ENCODE peak calls at places on chromosomes 5 and 9, in nine cellular contexts. V, Z, Q, O, M, U, N, I and G are unnamed samples.

GRCh38 chr9:112555844-112556482 is 69.3 kb downstream of the KIAA1958 start:
- DNase-seq in V (no peak), Z (peak), Q (no peak), O (no peak), M (no peak), U (no peak), N (no peak), I (no peak), G (peak)

GRCh38 chr9:78439192-78439865 is 142.4 kb downstream of the PSAT1 start:
- DNase-seq in V (peak), Z (peak), Q (peak), O (peak), M (peak), U (peak), N (peak), I (peak), G (peak)

GRCh38 chr5:65721775-65722574 is at the start of the genes NLN and SGTB:
- DNase-seq in V (peak), Z (peak), Q (peak), O (peak), M (peak), U (peak), N (peak), I (peak), G (peak)

GRCh38 chr9:126219717-126220116 is 106.9 kb upstream of the MVB12B start:
- DNase-seq in V (no peak), Z (no peak), Q (no peak), O (no peak), M (no peak), U (no peak), N (no peak), I (peak), G (no peak)

GRCh38 chr5:15393146-15393545 is 106.8 kb upstream of the FBXL7 start:
- DNase-seq in V (no peak), Z (no peak), Q (no peak), O (no peak), M (peak), U (no peak), N (no peak), I (no peak), G (no peak)

GRCh38 chr5:103375356-103375755 is 116.8 kb downstream of the MACIR start:
- DNase-seq in V (peak), Z (no peak), Q (peak), O (no peak), M (peak), U (no peak), N (no peak), I (no peak), G (no peak)

GRCh38 chr9:133677126-133678010 is 41.2 kb downstream of the DBH start:
- DNase-seq in V (no peak), Z (no peak), Q (no peak), O (no peak), M (no peak), U (no peak), N (no peak), I (no peak), G (peak)

GRCh38 chr5:1294839-1295649 is at the start of gene TERT:
- DNase-seq in V (no peak), Z (peak), Q (no peak), O (no peak), M (no peak), U (peak), N (peak), I (peak), G (peak)

GRCh38 chr9:137371966-137372651 is 50.9 kb downstream of the EXD3 start:
- DNase-seq in V (no peak), Z (no peak), Q (no peak), O (no peak), M (no peak), U (peak), N (no peak), I (no peak), G (peak)

GRCh38 chr5:94890907-94891306 is 272.4 kb downstream of the SLF1 start:
- DNase-seq in V (no peak), Z (no peak), Q (no peak), O (no peak), M (peak), U (no peak), N (no peak), I (no peak), G (no peak)

GRCh38 chr5:53936481-53937352 is 373.7 kb downstream of the ARL15 start:
- DNase-seq in V (no peak), Z (no peak), Q (no peak), O (no peak), M (peak), U (no peak), N (no peak), I (no peak), G (no peak)

GRCh38 chr5:170297589-170298462 is at the start of gene LCP2:
- DNase-seq in V (no peak), Z (no peak), Q (no peak), O (no peak), M (no peak), U (no peak), N (peak), I (no peak), G (peak)

GRCh38 chr5:96661101-96661840 is 905 bp upstream of the CAST start:
- DNase-seq in V (peak), Z (no peak), Q (peak), O (no peak), M (peak), U (peak), N (peak), I (peak), G (peak)

GRCh38 chr9:130789747-130790672 is 45.0 kb upstream of the ABL1 start:
- DNase-seq in V (no peak), Z (no peak), Q (no peak), O (no peak), M (no peak), U (no peak), N (no peak), I (no peak), G (no peak)

GRCh38 chr5:60929024-60929423 is 15.8 kb downstream of the ERCC8 start:
- DNase-seq in V (no peak), Z (no peak), Q (peak), O (no peak), M (peak), U (no peak), N (no peak), I (no peak), G (no peak)

GRCh38 chr9:105681313-105681712 is 13.0 kb upstream of the TMEM38B start:
- DNase-seq in V (no peak), Z (no peak), Q (no peak), O (no peak), M (no peak), U (no peak), N (no peak), I (no peak), G (no peak)

GRCh38 chr9:105679406-105680022 is 14.8 kb upstream of the TMEM38B start:
- DNase-seq in V (no peak), Z (no peak), Q (no peak), O (no peak), M (no peak), U (no peak), N (no peak), I (no peak), G (no peak)

GRCh38 chr9:105678781-105679180 is 15.6 kb upstream of the TMEM38B start:
- DNase-seq in V (no peak), Z (no peak), Q (no peak), O (no peak), M (no peak), U (no peak), N (no peak), I (no peak), G (no peak)

GRCh38 chr9:105676351-105676923 is 14.2 kb downstream of the TAL2 start:
- DNase-seq in V (no peak), Z (no peak), Q (no peak), O (no peak), M (no peak), U (no peak), N (no peak), I (no peak), G (no peak)

DNA sequence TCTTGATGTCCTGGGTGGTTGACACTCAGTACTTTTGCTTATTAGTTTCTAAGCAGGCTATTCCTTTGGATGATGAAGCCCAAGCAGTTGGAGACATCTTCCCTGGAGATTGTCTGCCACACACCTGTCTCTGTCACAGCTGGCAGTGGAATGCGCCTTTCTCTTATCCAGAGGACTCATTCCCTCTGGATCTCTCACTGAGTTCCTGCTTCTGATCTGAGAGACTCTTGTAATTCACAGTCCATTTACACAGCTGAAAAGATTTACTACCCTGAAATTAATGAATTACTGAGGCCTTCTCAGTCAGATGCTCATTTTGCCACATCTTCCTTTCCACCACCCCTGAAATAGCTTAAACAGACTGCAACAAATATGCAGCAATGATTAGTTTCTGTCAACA is 15.9 kb downstream of the TAL2 start:
- DNase-seq in V (no peak), Z (no peak), Q (no peak), O (no peak), M (no peak), U (no peak), N (no peak), I (no peak), G (no peak)
- TF ChIP-seq CTCF in V (no peak), Z (no peak), Q (no peak), O (no peak), M (no peak), U (no peak), N (no peak), I (no peak), G (no peak)

DNA sequence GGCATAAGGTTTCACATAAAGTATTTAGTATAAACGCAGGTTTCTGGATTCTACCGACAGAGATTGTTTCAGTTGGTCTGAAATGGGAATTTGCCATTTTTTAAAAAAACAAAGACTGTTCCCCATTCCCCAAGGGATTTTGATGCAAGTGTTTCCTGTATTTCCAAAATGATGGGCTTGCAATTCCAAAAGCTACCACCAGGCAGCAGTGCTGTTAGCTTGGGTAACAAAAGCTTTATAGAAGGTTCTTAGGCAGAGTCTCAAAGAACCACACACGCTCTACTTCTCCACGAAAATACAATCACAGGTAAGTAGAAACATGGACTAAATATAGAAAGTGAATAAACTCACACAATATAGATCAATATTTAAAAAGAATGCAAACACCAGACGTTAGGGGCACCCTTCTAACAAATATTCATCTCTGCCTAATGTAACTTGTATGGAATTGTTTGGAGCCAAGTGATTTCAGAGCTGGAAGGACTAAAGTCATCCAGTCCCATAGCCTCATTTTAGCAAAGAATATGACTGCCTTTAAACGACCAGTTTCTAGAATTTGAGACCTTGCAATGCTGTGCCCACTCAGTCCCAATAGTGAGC is 154.3 kb downstream of the SPOCK1 start:
- DNase-seq in V (peak), Z (peak), Q (peak), O (no peak), M (peak), U (no peak), N (no peak), I (peak), G (peak)
- TF ChIP-seq CTCF in V (peak), Z (peak), Q (peak), O (peak), M (peak), U (peak), N (peak), I (peak), G (peak)

GRCh38 chr5:74016373-74016772 is 390.4 kb downstream of the ARHGEF28 start:
- DNase-seq in V (no peak), Z (no peak), Q (no peak), O (no peak), M (no peak), U (no peak), N (peak), I (no peak), G (no peak)
- TF ChIP-seq CTCF in V (peak), Z (no peak), Q (no peak), O (no peak), M (peak), U (no peak), N (peak), I (no peak), G (no peak)

GRCh38 chr9:98678244-98678842 is 30.4 kb downstream of the GABBR2 start:
- DNase-seq in V (no peak), Z (no peak), Q (no peak), O (no peak), M (peak), U (peak), N (no peak), I (peak), G (no peak)
- TF ChIP-seq CTCF in V (peak), Z (no peak), Q (peak), O (no peak), M (peak), U (no peak), N (peak), I (peak), G (no peak)

DNA sequence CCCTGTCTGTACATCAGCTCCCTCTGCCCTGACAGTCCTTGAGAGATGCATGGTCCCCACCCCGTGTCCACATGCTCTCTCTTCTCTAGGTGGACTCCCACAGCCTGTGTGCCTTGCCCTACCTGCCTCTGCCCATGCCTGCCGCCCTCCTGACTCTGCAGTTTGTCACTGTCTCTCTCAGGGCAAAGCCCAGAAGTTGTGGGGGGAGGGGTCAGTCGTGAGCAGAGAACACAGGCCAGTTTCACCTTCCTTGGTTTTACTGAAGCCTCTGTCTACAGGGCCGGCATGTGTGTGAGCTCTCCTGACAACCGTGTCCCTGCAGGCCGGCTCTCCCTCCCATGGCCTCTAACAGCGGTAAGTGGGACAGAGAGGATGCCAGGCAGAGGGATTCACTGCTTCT is 43.5 kb upstream of the SLC25A51 start:
- DNase-seq in V (no peak), Z (no peak), Q (no peak), O (no peak), M (no peak), U (no peak), N (no peak), I (no peak), G (no peak)
- TF ChIP-seq CTCF in V (no peak), Z (no peak), Q (no peak), O (no peak), M (no peak), U (no peak), N (no peak), I (no peak), G (no peak)

DNA sequence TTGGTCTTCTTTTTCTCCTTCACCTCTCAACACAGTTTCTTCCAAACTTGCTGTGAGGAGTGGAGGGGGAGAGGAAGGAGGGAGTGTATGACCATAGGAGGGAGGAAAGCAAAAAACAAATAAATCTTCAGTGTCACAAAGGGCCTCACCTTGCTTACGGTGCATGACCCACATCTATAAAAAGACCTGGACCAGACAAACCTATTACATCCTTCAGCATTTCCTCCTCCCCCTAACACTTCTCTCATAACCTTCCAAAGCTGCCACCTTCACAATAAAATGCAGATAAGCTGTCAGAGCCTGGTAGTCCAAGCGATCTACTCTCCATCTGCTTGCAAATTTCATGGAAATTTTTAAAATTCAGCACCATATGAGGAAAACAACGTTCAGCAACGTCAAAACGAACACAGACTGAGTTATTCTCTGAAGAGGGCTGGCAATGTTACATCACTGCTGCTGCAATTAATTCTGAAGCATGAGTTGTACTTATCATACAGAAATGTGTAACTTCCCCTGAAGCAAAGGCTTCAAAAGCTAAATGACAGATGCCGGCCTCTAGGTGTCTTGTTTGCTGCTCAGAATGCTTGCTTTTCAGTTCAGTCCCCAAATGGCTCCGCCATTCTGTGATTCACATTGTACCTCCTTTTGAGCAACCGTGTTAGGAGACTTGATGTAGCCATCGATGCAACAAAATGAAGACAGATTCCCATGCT is 62.9 kb downstream of the EFNA5 start:
- DNase-seq in V (no peak), Z (no peak), Q (no peak), O (no peak), M (no peak), U (no peak), N (no peak), I (no peak), G (no peak)
- TF ChIP-seq CTCF in V (no peak), Z (no peak), Q (no peak), O (no peak), M (no peak), U (no peak), N (no peak), I (no peak), G (no peak)